ENCODE peak calls at places on chromosomes 3 and 15, in nine cellular contexts. One of them, this sample, is unnamed.

GRCh38 chr15:84588053-84588874 is 12.5 kb upstream of the ZSCAN2 start:
- DNase-seq in stimulated activated CD4-positive, alpha-beta T cell treated with anti-CD3 and anti-CD28 coated beads, Interleukin-1b, Interleukin-23, amount 100 ng/mL, for 1 hour: peak
- DNase-seq in NCI-H1417: peak
- DNase-seq in HTR-8/SVneo: peak
- DNase-seq in IMR-90: peak
- DNase-seq in NCI-H2227 treated with DMSO at 0.1 percent for 48 hours: peak
- DNase-seq in NCI-H2081: peak
- DNase-seq in HEK293T: peak
- DNase-seq in SJCRH30: peak
- DNase-seq in this sample: peak

GRCh38 chr3:148036331-148036881 is 627.2 kb downstream of the ZIC1 start:
- DNase-seq in IMR-90: peak
- DNase-seq in NCI-H1417: no peak
- DNase-seq in stimulated activated CD4-positive, alpha-beta T cell treated with anti-CD3 and anti-CD28 coated beads, Interleukin-1b, Interleukin-23, amount 100 ng/mL, for 1 hour: no peak
- DNase-seq in HTR-8/SVneo: peak
- DNase-seq in NCI-H2081: peak
- DNase-seq in HEK293T: no peak
- DNase-seq in NCI-H2227 treated with DMSO at 0.1 percent for 48 hours: no peak
- DNase-seq in SJCRH30: peak
- DNase-seq in this sample: no peak

GRCh38 chr3:24433838-24434591 is 60.6 kb downstream of the THRB start:
- DNase-seq in SJCRH30: no peak
- DNase-seq in NCI-H1417: no peak
- DNase-seq in HEK293T: no peak
- DNase-seq in NCI-H2227 treated with DMSO at 0.1 percent for 48 hours: no peak
- DNase-seq in IMR-90: no peak
- DNase-seq in stimulated activated CD4-positive, alpha-beta T cell treated with anti-CD3 and anti-CD28 coated beads, Interleukin-1b, Interleukin-23, amount 100 ng/mL, for 1 hour: no peak
- DNase-seq in NCI-H2081: no peak
- DNase-seq in HTR-8/SVneo: no peak
- DNase-seq in this sample: no peak

GRCh38 chr3:156183396-156183795 is 63.0 kb downstream of the KCNAB1 start:
- DNase-seq in HTR-8/SVneo: no peak
- DNase-seq in HEK293T: no peak
- DNase-seq in SJCRH30: no peak
- DNase-seq in NCI-H1417: no peak
- DNase-seq in IMR-90: no peak
- DNase-seq in NCI-H2081: no peak
- DNase-seq in stimulated activated CD4-positive, alpha-beta T cell treated with anti-CD3 and anti-CD28 coated beads, Interleukin-1b, Interleukin-23, amount 100 ng/mL, for 1 hour: no peak
- DNase-seq in NCI-H2227 treated with DMSO at 0.1 percent for 48 hours: no peak
- DNase-seq in this sample: no peak

GRCh38 chr3:173584834-173585831 is 187.6 kb downstream of the NLGN1 start:
- DNase-seq in HTR-8/SVneo: peak
- DNase-seq in HEK293T: peak
- DNase-seq in NCI-H2081: peak
- DNase-seq in IMR-90: peak
- DNase-seq in SJCRH30: peak
- DNase-seq in NCI-H1417: no peak
- DNase-seq in NCI-H2227 treated with DMSO at 0.1 percent for 48 hours: peak
- DNase-seq in stimulated activated CD4-positive, alpha-beta T cell treated with anti-CD3 and anti-CD28 coated beads, Interleukin-1b, Interleukin-23, amount 100 ng/mL, for 1 hour: no peak
- DNase-seq in this sample: no peak

GRCh38 chr15:75069301-75069925 is 46.0 kb downstream of the PPCDC start:
- DNase-seq in NCI-H1417: no peak
- DNase-seq in stimulated activated CD4-positive, alpha-beta T cell treated with anti-CD3 and anti-CD28 coated beads, Interleukin-1b, Interleukin-23, amount 100 ng/mL, for 1 hour: no peak
- DNase-seq in HTR-8/SVneo: no peak
- DNase-seq in IMR-90: no peak
- DNase-seq in SJCRH30: no peak
- DNase-seq in NCI-H2081: no peak
- DNase-seq in HEK293T: no peak
- DNase-seq in NCI-H2227 treated with DMSO at 0.1 percent for 48 hours: no peak
- DNase-seq in this sample: no peak

GRCh38 chr15:68830141-68830540 is 9.4 kb upstream of the ANP32A start:
- DNase-seq in SJCRH30: no peak
- DNase-seq in stimulated activated CD4-positive, alpha-beta T cell treated with anti-CD3 and anti-CD28 coated beads, Interleukin-1b, Interleukin-23, amount 100 ng/mL, for 1 hour: no peak
- DNase-seq in NCI-H2081: no peak
- DNase-seq in HTR-8/SVneo: no peak
- DNase-seq in HEK293T: no peak
- DNase-seq in NCI-H2227 treated with DMSO at 0.1 percent for 48 hours: no peak
- DNase-seq in IMR-90: no peak
- DNase-seq in NCI-H1417: no peak
- DNase-seq in this sample: peak

GRCh38 chr3:76043746-76044145 is 258.4 kb upstream of the ZNF717 start:
- DNase-seq in NCI-H2081: no peak
- DNase-seq in NCI-H2227 treated with DMSO at 0.1 percent for 48 hours: no peak
- DNase-seq in HEK293T: no peak
- DNase-seq in NCI-H1417: no peak
- DNase-seq in IMR-90: no peak
- DNase-seq in HTR-8/SVneo: no peak
- DNase-seq in SJCRH30: no peak
- DNase-seq in stimulated activated CD4-positive, alpha-beta T cell treated with anti-CD3 and anti-CD28 coated beads, Interleukin-1b, Interleukin-23, amount 100 ng/mL, for 1 hour: no peak
- DNase-seq in this sample: no peak

GRCh38 chr3:196193037-196193737 is 18.0 kb downstream of the ZDHHC19 start:
- DNase-seq in HTR-8/SVneo: no peak
- DNase-seq in NCI-H1417: peak
- DNase-seq in SJCRH30: peak
- DNase-seq in stimulated activated CD4-positive, alpha-beta T cell treated with anti-CD3 and anti-CD28 coated beads, Interleukin-1b, Interleukin-23, amount 100 ng/mL, for 1 hour: no peak
- DNase-seq in HEK293T: no peak
- DNase-seq in IMR-90: no peak
- DNase-seq in NCI-H2227 treated with DMSO at 0.1 percent for 48 hours: no peak
- DNase-seq in NCI-H2081: no peak
- DNase-seq in this sample: peak

GRCh38 chr3:48504051-48504946 is at the start of gene SHISA5:
- DNase-seq in HTR-8/SVneo: no peak
- DNase-seq in SJCRH30: peak
- DNase-seq in HEK293T: peak
- DNase-seq in NCI-H2081: no peak
- DNase-seq in stimulated activated CD4-positive, alpha-beta T cell treated with anti-CD3 and anti-CD28 coated beads, Interleukin-1b, Interleukin-23, amount 100 ng/mL, for 1 hour: no peak
- DNase-seq in IMR-90: peak
- DNase-seq in NCI-H1417: peak
- DNase-seq in NCI-H2227 treated with DMSO at 0.1 percent for 48 hours: peak
- DNase-seq in this sample: peak

GRCh38 chr15:72890043-72890442 is 106.5 kb upstream of the ADPGK start:
- DNase-seq in HTR-8/SVneo: no peak
- DNase-seq in IMR-90: no peak
- DNase-seq in SJCRH30: no peak
- DNase-seq in NCI-H1417: no peak
- DNase-seq in stimulated activated CD4-positive, alpha-beta T cell treated with anti-CD3 and anti-CD28 coated beads, Interleukin-1b, Interleukin-23, amount 100 ng/mL, for 1 hour: no peak
- DNase-seq in NCI-H2227 treated with DMSO at 0.1 percent for 48 hours: no peak
- DNase-seq in HEK293T: no peak
- DNase-seq in NCI-H2081: peak
- DNase-seq in this sample: no peak

GRCh38 chr3:107962946-107963345 is 127.9 kb downstream of the CD47 start:
- DNase-seq in HEK293T: no peak
- DNase-seq in NCI-H1417: no peak
- DNase-seq in HTR-8/SVneo: no peak
- DNase-seq in NCI-H2081: no peak
- DNase-seq in SJCRH30: no peak
- DNase-seq in stimulated activated CD4-positive, alpha-beta T cell treated with anti-CD3 and anti-CD28 coated beads, Interleukin-1b, Interleukin-23, amount 100 ng/mL, for 1 hour: no peak
- DNase-seq in NCI-H2227 treated with DMSO at 0.1 percent for 48 hours: no peak
- DNase-seq in IMR-90: peak
- DNase-seq in this sample: no peak

GRCh38 chr15:68055224-68055705 is 1.1 kb downstream of the PIAS1 start:
- DNase-seq in stimulated activated CD4-positive, alpha-beta T cell treated with anti-CD3 and anti-CD28 coated beads, Interleukin-1b, Interleukin-23, amount 100 ng/mL, for 1 hour: no peak
- DNase-seq in HTR-8/SVneo: peak
- DNase-seq in SJCRH30: peak
- DNase-seq in NCI-H2227 treated with DMSO at 0.1 percent for 48 hours: peak
- DNase-seq in IMR-90: peak
- DNase-seq in HEK293T: no peak
- DNase-seq in NCI-H1417: peak
- DNase-seq in NCI-H2081: peak
- DNase-seq in this sample: peak

GRCh38 chr15:45648521-45649200 is 13.8 kb downstream of the SQOR start:
- DNase-seq in HTR-8/SVneo: peak
- DNase-seq in NCI-H1417: no peak
- DNase-seq in NCI-H2227 treated with DMSO at 0.1 percent for 48 hours: no peak
- DNase-seq in stimulated activated CD4-positive, alpha-beta T cell treated with anti-CD3 and anti-CD28 coated beads, Interleukin-1b, Interleukin-23, amount 100 ng/mL, for 1 hour: no peak
- DNase-seq in NCI-H2081: no peak
- DNase-seq in IMR-90: peak
- DNase-seq in SJCRH30: no peak
- DNase-seq in HEK293T: no peak
- DNase-seq in this sample: peak

GRCh38 chr3:132730891-132731580 is 8.8 kb upstream of the NPHP3 start:
- DNase-seq in NCI-H1417: peak
- DNase-seq in HEK293T: peak
- DNase-seq in stimulated activated CD4-positive, alpha-beta T cell treated with anti-CD3 and anti-CD28 coated beads, Interleukin-1b, Interleukin-23, amount 100 ng/mL, for 1 hour: no peak
- DNase-seq in IMR-90: peak
- DNase-seq in NCI-H2227 treated with DMSO at 0.1 percent for 48 hours: peak
- DNase-seq in SJCRH30: peak
- DNase-seq in NCI-H2081: peak
- DNase-seq in HTR-8/SVneo: peak
- DNase-seq in this sample: no peak

GRCh38 chr3:158649791-158650190 is 5.5 kb downstream of the GFM1 start:
- DNase-seq in NCI-H2081: no peak
- DNase-seq in HEK293T: no peak
- DNase-seq in stimulated activated CD4-positive, alpha-beta T cell treated with anti-CD3 and anti-CD28 coated beads, Interleukin-1b, Interleukin-23, amount 100 ng/mL, for 1 hour: no peak
- DNase-seq in HTR-8/SVneo: no peak
- DNase-seq in IMR-90: no peak
- DNase-seq in SJCRH30: no peak
- DNase-seq in NCI-H2227 treated with DMSO at 0.1 percent for 48 hours: no peak
- DNase-seq in NCI-H1417: no peak
- DNase-seq in this sample: no peak

GRCh38 chr15:101487060-101487459 is 2.4 kb downstream of the PCSK6 start:
- DNase-seq in NCI-H1417: no peak
- DNase-seq in NCI-H2081: no peak
- DNase-seq in IMR-90: no peak
- DNase-seq in SJCRH30: no peak
- DNase-seq in NCI-H2227 treated with DMSO at 0.1 percent for 48 hours: no peak
- DNase-seq in HTR-8/SVneo: no peak
- DNase-seq in stimulated activated CD4-positive, alpha-beta T cell treated with anti-CD3 and anti-CD28 coated beads, Interleukin-1b, Interleukin-23, amount 100 ng/mL, for 1 hour: no peak
- DNase-seq in HEK293T: no peak
- DNase-seq in this sample: no peak

This sample was measured in activated CD4-positive, alpha-beta memory T cell treated with anti-CD3 and anti-CD28 coated beads for 36 hours.